ENCODE peak calls at places on chromosomes 4 and X, in four cellular contexts. One of them, this sample, is unnamed.

GRCh38 chrX:110509778-110510510 is 151.3 kb downstream of the RTL9 start:
- DNase-seq in T-cell: no peak
- DNase-seq in islet precursor cell: peak
- DNase-seq in activated CD8-positive, alpha-beta memory T cell treated with anti-CD3 and anti-CD28 coated beads for 24 hours: no peak
- DNase-seq in this sample: no peak

GRCh38 chrX:118215346-118215745 is 98.7 kb upstream of the KLHL13 start:
- DNase-seq in activated CD8-positive, alpha-beta memory T cell treated with anti-CD3 and anti-CD28 coated beads for 24 hours: no peak
- DNase-seq in T-cell: no peak
- DNase-seq in islet precursor cell: no peak
- DNase-seq in this sample: no peak

GRCh38 chrX:78555401-78555980 is 103.6 kb downstream of the RTL3 start:
- DNase-seq in T-cell: no peak
- DNase-seq in activated CD8-positive, alpha-beta memory T cell treated with anti-CD3 and anti-CD28 coated beads for 24 hours: no peak
- DNase-seq in islet precursor cell: no peak
- DNase-seq in this sample: no peak

GRCh38 chrX:136339702-136340101 is 38.9 kb downstream of the ADGRG4 start:
- DNase-seq in T-cell: no peak
- DNase-seq in islet precursor cell: no peak
- DNase-seq in activated CD8-positive, alpha-beta memory T cell treated with anti-CD3 and anti-CD28 coated beads for 24 hours: no peak
- DNase-seq in this sample: no peak

GRCh38 chr4:8478801-8479744 is 38.5 kb downstream of the TRMT44 start:
- DNase-seq in T-cell: no peak
- DNase-seq in activated CD8-positive, alpha-beta memory T cell treated with anti-CD3 and anti-CD28 coated beads for 24 hours: no peak
- DNase-seq in islet precursor cell: no peak
- DNase-seq in this sample: no peak

GRCh38 chr4:121796283-121796682 is 4.8 kb upstream of the EXOSC9 start:
- DNase-seq in islet precursor cell: no peak
- DNase-seq in T-cell: no peak
- DNase-seq in activated CD8-positive, alpha-beta memory T cell treated with anti-CD3 and anti-CD28 coated beads for 24 hours: no peak
- DNase-seq in this sample: no peak

GRCh38 chr4:88027611-88028608 is 20.5 kb downstream of the PKD2 start:
- DNase-seq in T-cell: no peak
- DNase-seq in activated CD8-positive, alpha-beta memory T cell treated with anti-CD3 and anti-CD28 coated beads for 24 hours: no peak
- DNase-seq in islet precursor cell: no peak
- DNase-seq in this sample: no peak

GRCh38 chr4:99468891-99469290 is 33.7 kb upstream of the ADH7 start:
- DNase-seq in T-cell: no peak
- DNase-seq in activated CD8-positive, alpha-beta memory T cell treated with anti-CD3 and anti-CD28 coated beads for 24 hours: no peak
- DNase-seq in islet precursor cell: no peak
- DNase-seq in this sample: no peak

GRCh38 chr4:84632092-84632491 is 49.2 kb downstream of the CDS1 start:
- DNase-seq in activated CD8-positive, alpha-beta memory T cell treated with anti-CD3 and anti-CD28 coated beads for 24 hours: no peak
- DNase-seq in T-cell: no peak
- DNase-seq in islet precursor cell: no peak
- DNase-seq in this sample: no peak

GRCh38 chr4:108169639-108170038 is 907 bp upstream of the LEF1 start:
- DNase-seq in activated CD8-positive, alpha-beta memory T cell treated with anti-CD3 and anti-CD28 coated beads for 24 hours: no peak
- DNase-seq in T-cell: no peak
- DNase-seq in islet precursor cell: no peak
- DNase-seq in this sample: no peak

GRCh38 chr4:79198886-79199591 is 126.8 kb downstream of the NAA11 start:
- DNase-seq in T-cell: no peak
- DNase-seq in islet precursor cell: no peak
- DNase-seq in activated CD8-positive, alpha-beta memory T cell treated with anti-CD3 and anti-CD28 coated beads for 24 hours: no peak
- DNase-seq in this sample: no peak

GRCh38 chr4:14841801-14842748 is 160.2 kb upstream of the CPEB2 start:
- DNase-seq in islet precursor cell: no peak
- DNase-seq in activated CD8-positive, alpha-beta memory T cell treated with anti-CD3 and anti-CD28 coated beads for 24 hours: no peak
- DNase-seq in T-cell: no peak
- DNase-seq in this sample: no peak

GRCh38 chr4:188993871-188994270 is 854.6 kb downstream of the TRIML1 start:
- DNase-seq in activated CD8-positive, alpha-beta memory T cell treated with anti-CD3 and anti-CD28 coated beads for 24 hours: no peak
- DNase-seq in T-cell: no peak
- DNase-seq in islet precursor cell: no peak
- DNase-seq in this sample: no peak

GRCh38 chrX:138986866-138987265 is 275.3 kb upstream of the FGF13 start:
- DNase-seq in activated CD8-positive, alpha-beta memory T cell treated with anti-CD3 and anti-CD28 coated beads for 24 hours: no peak
- DNase-seq in T-cell: no peak
- DNase-seq in islet precursor cell: no peak
- DNase-seq in this sample: no peak

GRCh38 chr4:182752158-182752910 is 164.9 kb downstream of the DCTD start:
- DNase-seq in T-cell: no peak
- DNase-seq in activated CD8-positive, alpha-beta memory T cell treated with anti-CD3 and anti-CD28 coated beads for 24 hours: no peak
- DNase-seq in islet precursor cell: no peak
- DNase-seq in this sample: no peak

GRCh38 chr4:163939597-163939996 is 445.1 kb downstream of the TMA16 start:
- DNase-seq in activated CD8-positive, alpha-beta memory T cell treated with anti-CD3 and anti-CD28 coated beads for 24 hours: no peak
- DNase-seq in islet precursor cell: no peak
- DNase-seq in T-cell: no peak
- DNase-seq in this sample: no peak

GRCh38 chr4:77921701-77922100 is 59.1 kb downstream of the MRPL1 start:
- DNase-seq in activated CD8-positive, alpha-beta memory T cell treated with anti-CD3 and anti-CD28 coated beads for 24 hours: no peak
- DNase-seq in T-cell: no peak
- DNase-seq in islet precursor cell: no peak
- DNase-seq in this sample: no peak

GRCh38 chr4:11701978-11702377 is 273.3 kb upstream of the HS3ST1 start:
- DNase-seq in islet precursor cell: no peak
- DNase-seq in activated CD8-positive, alpha-beta memory T cell treated with anti-CD3 and anti-CD28 coated beads for 24 hours: no peak
- DNase-seq in T-cell: no peak
- DNase-seq in this sample: no peak

GRCh38 chr4:4789462-4789861 is 70.0 kb upstream of the MSX1 start:
- DNase-seq in T-cell: no peak
- DNase-seq in islet precursor cell: no peak
- DNase-seq in activated CD8-positive, alpha-beta memory T cell treated with anti-CD3 and anti-CD28 coated beads for 24 hours: no peak
- DNase-seq in this sample: no peak

GRCh38 chrX:115437841-115438240 is 123.1 kb upstream of the PLS3 start:
- DNase-seq in islet precursor cell: no peak
- DNase-seq in T-cell: no peak
- DNase-seq in activated CD8-positive, alpha-beta memory T cell treated with anti-CD3 and anti-CD28 coated beads for 24 hours: no peak
- DNase-seq in this sample: no peak